ENCODE peak calls at places on chromosome 1, in six cellular contexts. One of them, this sample, is unnamed.

GRCh38 chr1:225450491-225451191 is 22.8 kb upstream of the LBR start:
- DNase-seq in ELR: no peak
- DNase-seq in NCI-H146: no peak
- DNase-seq in left lung: peak
- DNase-seq in OCI-LY7: no peak
- DNase-seq in posterior cingulate gyrus: no peak
- DNase-seq in this sample: no peak

GRCh38 chr1:153309441-153309840 is 3.3 kb downstream of the PGLYRP3 start:
- DNase-seq in ELR: no peak
- DNase-seq in NCI-H146: no peak
- DNase-seq in left lung: no peak
- DNase-seq in OCI-LY7: no peak
- DNase-seq in posterior cingulate gyrus: no peak
- DNase-seq in this sample: no peak

GRCh38 chr1:224245188-224245587 is 62.1 kb downstream of the DEGS1 start:
- DNase-seq in ELR: no peak
- DNase-seq in NCI-H146: no peak
- DNase-seq in left lung: peak
- DNase-seq in OCI-LY7: peak
- DNase-seq in posterior cingulate gyrus: peak
- DNase-seq in this sample: peak

GRCh38 chr1:26094677-26095383 is 16.8 kb upstream of the PDIK1L start:
- DNase-seq in ELR: peak
- DNase-seq in NCI-H146: peak
- DNase-seq in left lung: no peak
- DNase-seq in OCI-LY7: no peak
- DNase-seq in posterior cingulate gyrus: peak
- DNase-seq in this sample: no peak

GRCh38 chr1:158329807-158330206 is 1.5 kb downstream of the CD1B start:
- DNase-seq in ELR: peak
- DNase-seq in NCI-H146: no peak
- DNase-seq in left lung: no peak
- DNase-seq in OCI-LY7: peak
- DNase-seq in posterior cingulate gyrus: no peak
- DNase-seq in this sample: no peak

GRCh38 chr1:47611992-47612391 is 174.1 kb downstream of the FOXD2 start:
- DNase-seq in ELR: no peak
- DNase-seq in NCI-H146: no peak
- DNase-seq in left lung: no peak
- DNase-seq in OCI-LY7: no peak
- DNase-seq in posterior cingulate gyrus: no peak
- DNase-seq in this sample: no peak

GRCh38 chr1:201539561-201540404 is 856 bp downstream of the NAV1 start:
- DNase-seq in ELR: peak
- DNase-seq in NCI-H146: peak
- DNase-seq in left lung: no peak
- DNase-seq in OCI-LY7: no peak
- DNase-seq in posterior cingulate gyrus: peak
- DNase-seq in this sample: peak

GRCh38 chr1:75503221-75503974 is 107.5 kb downstream of the SLC44A5 start:
- DNase-seq in ELR: no peak
- DNase-seq in NCI-H146: no peak
- DNase-seq in left lung: no peak
- DNase-seq in OCI-LY7: no peak
- DNase-seq in posterior cingulate gyrus: no peak
- DNase-seq in this sample: no peak

GRCh38 chr1:192399161-192399560 is 82.4 kb downstream of the RGS21 start:
- DNase-seq in ELR: no peak
- DNase-seq in NCI-H146: no peak
- DNase-seq in left lung: no peak
- DNase-seq in OCI-LY7: no peak
- DNase-seq in posterior cingulate gyrus: no peak
- DNase-seq in this sample: no peak

GRCh38 chr1:117116090-117116783 is 5.3 kb downstream of the TRIM45 start:
- DNase-seq in ELR: no peak
- DNase-seq in NCI-H146: no peak
- DNase-seq in left lung: no peak
- DNase-seq in OCI-LY7: no peak
- DNase-seq in posterior cingulate gyrus: no peak
- DNase-seq in this sample: no peak

GRCh38 chr1:6580119-6580587 is 359 bp downstream of the ZBTB48 start:
- DNase-seq in ELR: no peak
- DNase-seq in NCI-H146: no peak
- DNase-seq in left lung: peak
- DNase-seq in OCI-LY7: peak
- DNase-seq in posterior cingulate gyrus: no peak
- DNase-seq in this sample: no peak

GRCh38 chr1:77245724-77246294 is 26.6 kb upstream of the PIGK start:
- DNase-seq in ELR: no peak
- DNase-seq in NCI-H146: no peak
- DNase-seq in left lung: no peak
- DNase-seq in OCI-LY7: no peak
- DNase-seq in posterior cingulate gyrus: no peak
- DNase-seq in this sample: no peak

GRCh38 chr1:113275083-113275482 is 115.2 kb upstream of the MAGI3 start:
- DNase-seq in ELR: no peak
- DNase-seq in NCI-H146: no peak
- DNase-seq in left lung: no peak
- DNase-seq in OCI-LY7: no peak
- DNase-seq in posterior cingulate gyrus: no peak
- DNase-seq in this sample: no peak

GRCh38 chr1:9700340-9700739 is 48.8 kb downstream of the PIK3CD start:
- DNase-seq in ELR: peak
- DNase-seq in NCI-H146: no peak
- DNase-seq in left lung: no peak
- DNase-seq in OCI-LY7: no peak
- DNase-seq in posterior cingulate gyrus: no peak
- DNase-seq in this sample: no peak

GRCh38 chr1:37430074-37430985 is 44.0 kb upstream of the ZC3H12A start:
- DNase-seq in ELR: no peak
- DNase-seq in NCI-H146: no peak
- DNase-seq in left lung: no peak
- DNase-seq in OCI-LY7: no peak
- DNase-seq in posterior cingulate gyrus: no peak
- DNase-seq in this sample: no peak

GRCh38 chr1:15260418-15261154 is 13.6 kb downstream of the FHAD1 start:
- DNase-seq in ELR: peak
- DNase-seq in NCI-H146: no peak
- DNase-seq in left lung: no peak
- DNase-seq in OCI-LY7: no peak
- DNase-seq in posterior cingulate gyrus: no peak
- DNase-seq in this sample: no peak

GRCh38 chr1:213519098-213519497 is 468.1 kb downstream of the RPS6KC1 start:
- DNase-seq in ELR: no peak
- DNase-seq in NCI-H146: peak
- DNase-seq in left lung: no peak
- DNase-seq in OCI-LY7: no peak
- DNase-seq in posterior cingulate gyrus: no peak
- DNase-seq in this sample: no peak

GRCh38 chr1:91846007-91846620 is 39.8 kb downstream of the TGFBR3 start:
- DNase-seq in ELR: peak
- DNase-seq in NCI-H146: peak
- DNase-seq in left lung: no peak
- DNase-seq in OCI-LY7: no peak
- DNase-seq in posterior cingulate gyrus: no peak
- DNase-seq in this sample: no peak

GRCh38 chr1:12129624-12130023 is 37.2 kb upstream of the TNFRSF1B start:
- DNase-seq in ELR: no peak
- DNase-seq in NCI-H146: peak
- DNase-seq in left lung: no peak
- DNase-seq in OCI-LY7: no peak
- DNase-seq in posterior cingulate gyrus: no peak
- DNase-seq in this sample: no peak

GRCh38 chr1:156912861-156913808 is 7.3 kb upstream of the LRRC71 start:
- DNase-seq in ELR: no peak
- DNase-seq in NCI-H146: no peak
- DNase-seq in left lung: peak
- DNase-seq in OCI-LY7: no peak
- DNase-seq in posterior cingulate gyrus: no peak
- DNase-seq in this sample: no peak

GRCh38 chr1:157073944-157074685 is 25.5 kb downstream of the ETV3L start:
- DNase-seq in ELR: peak
- DNase-seq in NCI-H146: peak
- DNase-seq in left lung: peak
- DNase-seq in OCI-LY7: peak
- DNase-seq in posterior cingulate gyrus: peak
- DNase-seq in this sample: peak

GRCh38 chr1:193727850-193728249 is 541.4 kb upstream of the B3GALT2 start:
- DNase-seq in ELR: no peak
- DNase-seq in NCI-H146: peak
- DNase-seq in left lung: no peak
- DNase-seq in OCI-LY7: no peak
- DNase-seq in posterior cingulate gyrus: no peak
- DNase-seq in this sample: no peak

GRCh38 chr1:37765937-37766664 is 1.2 kb upstream of the EPHA10 start:
- DNase-seq in ELR: no peak
- DNase-seq in NCI-H146: peak
- DNase-seq in left lung: no peak
- DNase-seq in OCI-LY7: peak
- DNase-seq in posterior cingulate gyrus: peak
- DNase-seq in this sample: no peak

GRCh38 chr1:58814251-58815068 is 30.6 kb upstream of the JUN start:
- DNase-seq in ELR: no peak
- DNase-seq in NCI-H146: no peak
- DNase-seq in left lung: peak
- DNase-seq in OCI-LY7: no peak
- DNase-seq in posterior cingulate gyrus: no peak
- DNase-seq in this sample: no peak

GRCh38 chr1:31300193-31300592 is 3.4 kb downstream of the ZCCHC17 start:
- DNase-seq in ELR: no peak
- DNase-seq in NCI-H146: no peak
- DNase-seq in left lung: no peak
- DNase-seq in OCI-LY7: no peak
- DNase-seq in posterior cingulate gyrus: no peak
- DNase-seq in this sample: no peak

This sample was measured in substantia nigra.